ENCODE peak calls at places on chromosomes 7 and 10, in five cellular contexts. X is IMR-90, Z is A549, G is H1, K is SK-N-SH. J is an unnamed sample.

GRCh38 chr7:83581667-83582435 is 67.1 kb downstream of the SEMA3E start:
- DNase-seq in X (no peak), K (no peak), Z (no peak), G (no peak), J (no peak)

GRCh38 chr7:100390286-100391028 is 17.2 kb downstream of the PILRA start:
- DNase-seq in K (no peak), X (no peak), G (no peak), Z (no peak), J (no peak)

GRCh38 chr7:47153076-47153475 is 428.8 kb downstream of the TNS3 start:
- DNase-seq in G (no peak), K (no peak), Z (peak; percentile 49), X (peak; percentile 96), J (peak; percentile 13)

GRCh38 chr10:68154211-68154497 is 44.9 kb downstream of the MYPN start:
- DNase-seq in X (peak; percentile 85), Z (peak; percentile 29), K (peak; percentile 52), G (no peak), J (no peak)

GRCh38 chr7:19772858-19773337 is 519 bp downstream of the TMEM196 start:
- DNase-seq in G (peak; percentile 33), Z (peak; percentile 30), X (peak; percentile 5), K (peak; percentile 17), J (no peak)

GRCh38 chr10:119531067-119531466 is 11.5 kb downstream of the RGS10 start:
- DNase-seq in K (no peak), Z (no peak), G (no peak), X (peak; percentile 67), J (no peak)

GRCh38 chr7:66880009-66880554 is 40.9 kb upstream of the TMEM248 start:
- DNase-seq in Z (no peak), G (no peak), K (no peak), X (no peak), J (no peak)

GRCh38 chr10:29100505-29100904 is 188.4 kb upstream of the LYZL1 start:
- DNase-seq in Z (no peak), X (no peak), K (no peak), G (no peak), J (no peak)

GRCh38 chr10:104387130-104387888 is 33.7 kb downstream of the CFAP58 start:
- DNase-seq in Z (no peak), K (no peak), X (no peak), G (no peak), J (no peak)

GRCh38 chr10:86439544-86439943 is 72.9 kb upstream of the GRID1 start:
- DNase-seq in K (no peak), G (no peak), X (peak; percentile 97), Z (peak; percentile 88), J (peak; percentile 8)

GRCh38 chr7:151756076-151756731 is 120.7 kb downstream of the PRKAG2 start:
- DNase-seq in K (no peak), Z (no peak), X (peak; percentile 82), G (no peak), J (no peak)

GRCh38 chr7:75945297-75946168 is 30.6 kb downstream of the POR start:
- DNase-seq in X (peak; percentile 35), K (no peak), G (no peak), Z (peak; percentile 51), J (peak; percentile 61)

GRCh38 chr10:127117125-127117524 is 79.3 kb downstream of the INSYN2A start:
- DNase-seq in K (no peak), G (peak; percentile 13), X (peak; percentile 64), Z (peak; percentile 18), J (peak; percentile 7)

GRCh38 chr7:114785496-114785895 is 136.4 kb upstream of the MDFIC start:
- DNase-seq in K (no peak), G (no peak), X (no peak), Z (no peak), J (no peak)

GRCh38 chr10:102231357-102232318 is 5.5 kb downstream of the ELOVL3 start:
- DNase-seq in X (no peak), Z (peak; percentile 68), G (no peak), K (peak; percentile 85), J (peak; percentile 76)

GRCh38 chr10:117458571-117458970 is 83.3 kb upstream of the PDZD8 start:
- DNase-seq in K (no peak), G (no peak), X (no peak), Z (no peak), J (no peak)
- TF ChIP-seq RAD21 in K (no peak), G (no peak), X (no peak), Z (no peak), J (no peak)

DNA sequence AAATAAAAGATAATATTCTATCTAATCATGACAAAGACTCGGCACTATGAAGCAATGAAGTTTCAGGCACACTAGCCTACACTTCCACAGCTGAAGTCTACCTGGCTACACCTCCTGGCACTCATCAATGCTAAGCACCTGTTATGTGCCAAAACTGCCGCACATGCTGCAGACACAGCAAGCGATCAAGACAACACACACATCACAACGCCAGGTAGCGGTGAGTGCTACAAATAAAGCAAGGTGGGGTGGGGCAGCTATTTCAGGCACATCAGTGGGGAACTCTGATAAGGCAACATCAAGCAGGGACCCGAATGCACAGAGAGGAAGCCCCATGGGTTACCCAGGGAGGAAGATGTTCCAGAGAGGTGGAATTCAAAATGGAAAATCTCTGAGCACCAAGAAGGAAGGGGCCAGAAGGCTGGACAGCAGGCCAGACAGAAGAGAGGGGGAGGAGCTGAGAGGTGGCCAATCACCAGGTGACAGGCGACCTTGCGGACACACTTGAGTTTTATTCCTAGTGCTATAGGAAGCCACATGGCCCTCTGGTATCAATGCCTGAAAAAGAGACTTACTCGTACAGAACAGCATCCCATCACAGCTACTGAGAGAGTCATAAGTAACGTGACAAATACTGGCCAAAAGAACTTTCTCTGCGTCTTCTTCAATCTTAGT is 8.1 kb downstream of the PSAP start:
- DNase-seq in X (no peak), K (no peak), Z (no peak), G (no peak), J (peak; percentile 44)
- TF ChIP-seq RAD21 in X (no peak), K (no peak), Z (no peak), G (no peak), J (no peak)

GRCh38 chr7:510782-511281 is 8.8 kb downstream of the PDGFA start:
- DNase-seq in X (no peak), G (no peak), K (no peak), Z (no peak), J (no peak)
- TF ChIP-seq RAD21 in X (no peak), G (no peak), K (no peak), Z (no peak), J (no peak)

GRCh38 chr10:43127447-43127846 is 10.8 kb upstream of the CSGALNACT2 start:
- DNase-seq in Z (no peak), X (no peak), K (no peak), G (no peak), J (no peak)

GRCh38 chr10:43131256-43131655 is 7.0 kb upstream of the CSGALNACT2 start:
- DNase-seq in G (no peak), Z (no peak), K (no peak), X (no peak), J (no peak)

GRCh38 chr10:43128331-43128730 is 9.9 kb upstream of the CSGALNACT2 start:
- DNase-seq in X (no peak), K (no peak), G (no peak), Z (no peak), J (no peak)

GRCh38 chr10:43130756-43131155 is 7.5 kb upstream of the CSGALNACT2 start:
- DNase-seq in Z (no peak), K (peak; percentile 28), X (no peak), G (no peak), J (no peak)

DNA sequence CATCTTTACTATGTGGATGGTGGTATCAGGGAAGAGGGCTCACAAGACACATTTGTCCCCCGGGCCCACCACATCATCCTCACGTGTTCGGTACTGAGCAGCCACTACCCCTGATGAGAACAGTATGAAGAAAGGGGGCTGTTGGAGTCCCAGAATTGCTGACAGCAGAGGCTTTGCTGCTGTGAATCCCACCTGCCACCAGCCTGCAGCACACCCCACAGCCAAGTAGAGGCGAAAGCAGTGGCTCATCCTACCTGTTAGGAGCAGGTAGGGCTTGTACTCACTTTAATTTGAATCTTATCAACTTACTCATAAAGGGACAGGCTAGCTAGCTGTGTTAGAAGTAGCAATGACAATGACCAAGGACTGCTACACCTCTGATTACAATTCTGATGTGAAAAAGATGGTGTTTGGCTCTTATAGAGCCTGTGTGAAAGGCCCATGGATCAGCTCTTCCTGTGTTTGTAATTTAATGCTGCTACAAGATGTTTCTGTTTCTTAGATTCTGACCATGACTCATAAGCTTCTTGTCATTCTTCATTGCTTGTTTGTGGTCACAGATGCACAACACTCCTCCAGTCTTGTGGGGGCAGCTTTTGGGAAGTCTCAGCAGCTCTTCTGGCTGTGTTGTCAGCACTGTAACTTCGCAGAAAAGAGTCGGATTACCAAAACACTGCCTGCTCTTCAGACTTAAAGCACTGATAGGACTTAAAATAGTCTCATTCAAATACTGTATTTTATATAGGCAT is 9.1 kb upstream of the CSGALNACT2 start:
- DNase-seq in G (no peak), X (peak; percentile 98), Z (no peak), K (peak; percentile 32), J (peak; percentile 64)
- TF ChIP-seq RAD21 in G (no peak), X (no peak), Z (no peak), K (no peak), J (no peak)

GRCh38 chr10:34121974-34122282 is 693.2 kb downstream of the PARD3 start:
- DNase-seq in Z (no peak), G (no peak), K (no peak), X (peak; percentile 71), J (no peak)

GRCh38 chr10:34121125-34121973 is 693.7 kb downstream of the PARD3 start:
- DNase-seq in K (no peak), G (no peak), Z (no peak), X (no peak), J (no peak)

GRCh38 chr10:34127676-34128075 is 687.4 kb downstream of the PARD3 start:
- DNase-seq in X (no peak), Z (no peak), K (no peak), G (no peak), J (no peak)

GRCh38 chr10:34125702-34126101 is 689.4 kb downstream of the PARD3 start:
- DNase-seq in X (no peak), Z (no peak), G (no peak), K (no peak), J (no peak)

GRCh38 chr10:34124522-34125035 is 690.5 kb downstream of the PARD3 start:
- DNase-seq in G (no peak), Z (peak; percentile 76), K (no peak), X (peak; percentile 48), J (no peak)
- TF ChIP-seq RAD21 in G (no peak), Z (no peak), K (no peak), X (no peak), J (no peak)

GRCh38 chr7:148962823-148963582 is 65.3 kb downstream of the PDIA4 start:
- DNase-seq in Z (peak; percentile 72), X (peak; percentile 67), K (peak; percentile 82), G (no peak), J (peak; percentile 77)
- TF ChIP-seq RAD21 in Z (peak; percentile 96), X (peak; percentile 96), K (peak; percentile 98), G (peak; percentile 96), J (peak; percentile 96)

DNA sequence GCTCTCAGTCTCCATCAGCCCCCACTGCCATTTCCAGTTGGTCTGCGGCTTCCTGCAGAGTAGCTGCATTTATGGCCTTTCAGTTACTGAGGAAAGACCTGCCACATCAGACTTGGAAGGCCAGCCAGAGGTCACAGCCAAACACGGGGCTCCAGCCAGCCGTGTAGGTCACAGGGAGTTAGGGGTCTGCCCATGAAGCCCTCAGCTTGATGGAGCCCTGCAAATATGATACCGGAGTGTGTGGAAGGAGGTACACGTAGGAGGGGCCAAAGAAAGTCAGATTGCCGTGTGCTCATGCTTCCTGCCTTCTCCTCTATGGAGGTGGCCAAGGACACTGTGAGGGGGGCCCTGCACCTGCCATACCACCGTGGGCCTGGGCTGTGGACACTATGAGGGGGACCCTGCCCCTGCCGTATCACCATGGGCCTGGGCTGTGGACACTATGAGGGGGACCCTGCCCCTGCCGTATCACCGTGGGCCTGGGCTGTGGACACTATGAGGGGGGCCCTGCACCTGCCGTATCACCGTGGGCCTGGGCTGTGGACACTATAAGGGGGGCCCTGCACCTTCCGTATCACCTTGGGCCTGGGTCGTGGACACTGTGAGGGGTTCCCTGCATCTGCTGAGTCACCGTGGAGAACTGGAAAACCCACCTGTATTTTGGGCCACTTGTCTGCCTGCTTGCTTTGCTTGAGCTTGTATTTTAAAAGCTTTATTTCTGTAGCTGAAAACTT is 335.7 kb upstream of the SHH start:
- DNase-seq in Z (no peak), G (no peak), K (no peak), X (no peak), J (no peak)
- TF ChIP-seq RAD21 in Z (no peak), G (no peak), K (no peak), X (no peak), J (no peak)